ENCODE peak calls at places on chromosomes 1 and 21, in ten cellular contexts. N is endothelial cell of umbilical vein, O is transverse colon, U is spleen, X is sigmoid colon, P is K562, L is H1, I is stomach, R is GM23338, T is HCT116. K is an unnamed sample. For H3K4me1, the result is how much of the 10 kb centered on the place peaks cover.

GRCh38 chr1:49448200-49448599 is 575.6 kb downstream of the AGBL4 start:
- DNase-seq in O (no peak), T (no peak), U (no peak), R (no peak), L (no peak), I (no peak), N (no peak), P (no peak), X (no peak), K (no peak)

GRCh38 chr1:117173711-117174110 is 37.0 kb downstream of the VTCN1 start:
- DNase-seq in U (no peak), R (no peak), I (no peak), N (no peak), P (no peak), O (no peak), L (no peak), X (no peak), T (no peak), K (no peak)

GRCh38 chr1:113904292-113904673 is 316 bp downstream of the AP4B1 start:
- DNase-seq in O (no peak), P (no peak), U (no peak), I (no peak), L (no peak), R (peak), T (no peak), X (no peak), N (no peak), K (no peak)

GRCh38 chr1:47738560-47739182 is 258.5 kb downstream of the TRABD2B start:
- DNase-seq in L (peak), P (peak), I (peak), O (peak), T (no peak), R (peak), U (no peak), X (no peak), N (peak), K (peak)

GRCh38 chr1:92476071-92476607 is 10.6 kb downstream of the GFI1 start:
- DNase-seq in T (no peak), X (no peak), U (peak), N (no peak), R (peak), I (no peak), P (no peak), O (peak), L (peak), K (no peak)

GRCh38 chr1:202217516-202217915 is 23.9 kb downstream of the LGR6 start:
- DNase-seq in T (no peak), X (no peak), L (no peak), I (no peak), P (no peak), U (no peak), R (no peak), O (no peak), N (no peak), K (peak)

GRCh38 chr1:226728448-226728847 is 10.6 kb downstream of the ITPKB start:
- DNase-seq in O (no peak), X (no peak), T (no peak), L (no peak), P (no peak), U (no peak), N (no peak), I (no peak), R (no peak), K (no peak)

GRCh38 chr1:243559575-243560172 is 290.4 kb downstream of the AKT3 start:
- DNase-seq in P (no peak), U (no peak), I (no peak), L (no peak), O (no peak), X (no peak), N (no peak), T (no peak), R (no peak), K (no peak)

GRCh38 chr21:45081636-45082035 is 7.3 kb downstream of the ADARB1 start:
- DNase-seq in R (no peak), I (no peak), T (no peak), N (no peak), O (no peak), P (no peak), X (peak), U (no peak), L (no peak), K (no peak)

GRCh38 chr21:45080639-45081414 is 6.4 kb downstream of the ADARB1 start:
- DNase-seq in I (no peak), R (no peak), X (peak), U (no peak), T (no peak), N (no peak), P (no peak), O (no peak), L (no peak), K (no peak)

GRCh38 chr21:45084881-45085536 is 10.6 kb downstream of the ADARB1 start:
- DNase-seq in T (no peak), O (no peak), N (no peak), X (no peak), P (no peak), I (no peak), U (no peak), R (no peak), L (no peak), K (no peak)

GRCh38 chr21:45084121-45084520 is 9.7 kb downstream of the ADARB1 start:
- DNase-seq in T (no peak), N (no peak), I (no peak), X (no peak), L (no peak), R (no peak), U (no peak), P (no peak), O (no peak), K (no peak)

GRCh38 chr21:45082715-45083114 is 8.3 kb downstream of the ADARB1 start:
- DNase-seq in U (no peak), P (no peak), I (no peak), T (no peak), X (no peak), L (no peak), R (no peak), O (no peak), N (no peak), K (no peak)
- H3K4me1 ChIP-seq in U (half or more), P (under half), I (under half), T (under half), X (half or more), L (under half), R (under half), O (under half), N (under half), K (under half)

DNA sequence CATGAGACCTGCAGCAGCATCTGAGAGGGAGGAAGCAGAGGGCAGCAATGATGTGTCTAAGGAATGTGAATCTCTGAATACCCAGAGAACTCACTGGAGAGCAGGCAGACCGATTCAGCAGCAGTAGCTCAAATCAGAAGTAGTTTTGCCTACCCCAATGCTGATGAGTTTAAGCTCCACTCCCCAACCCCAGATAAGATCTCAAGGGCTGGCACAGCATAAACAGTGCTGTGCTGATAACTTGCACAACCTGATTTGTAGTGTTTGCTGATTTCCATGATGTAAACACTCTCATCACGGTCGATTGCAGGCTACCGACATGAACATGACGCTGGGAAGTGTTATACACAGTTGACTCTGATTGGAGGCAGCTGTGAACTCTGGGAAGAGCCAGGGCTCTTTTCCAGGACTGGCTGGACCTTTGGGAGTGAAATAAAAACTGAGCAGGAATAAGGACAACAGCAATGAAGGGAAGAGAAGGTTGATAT is 11.2 kb upstream of the HMGCS2 start:
- DNase-seq in L (no peak), I (peak), U (no peak), X (peak), O (peak), T (no peak), N (no peak), P (no peak), R (no peak), K (no peak)
- TF ChIP-seq POLR2AphosphoS5 in L (no peak), I (peak), U (no peak), X (peak), O (peak), T (no peak), N (no peak), P (no peak), R (no peak), K (no peak)

GRCh38 chr1:36287595-36287994 is 18.6 kb upstream of the SH3D21 start:
- DNase-seq in U (no peak), X (no peak), R (no peak), T (no peak), N (no peak), O (no peak), P (no peak), L (no peak), I (no peak), K (no peak)
- H3K4me1 ChIP-seq in U (half or more), X (under half), R (under half), T (under half), N (under half), O (under half), P (under half), L (under half), I (under half), K (under half)

DNA sequence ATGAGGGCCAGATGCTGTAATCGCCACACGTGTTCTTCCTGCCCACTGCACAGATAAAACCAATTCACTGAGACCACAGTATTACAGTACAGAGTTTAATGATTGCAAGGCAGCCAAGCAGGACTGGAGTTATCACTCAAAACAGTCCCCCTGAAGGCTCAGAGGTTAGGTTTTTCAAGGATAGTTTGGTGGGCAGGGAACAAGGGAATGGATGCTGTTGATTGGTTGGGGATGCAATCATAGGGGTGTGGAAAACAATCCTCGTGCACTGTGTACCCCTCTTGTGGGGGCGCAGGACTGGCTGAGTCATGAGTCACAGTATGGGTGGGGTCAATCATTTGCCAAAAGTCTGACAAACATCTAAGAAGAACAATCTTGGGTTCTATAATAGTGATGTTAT is 12.4 kb upstream of the USP1 start:
- DNase-seq in U (no peak), P (no peak), L (no peak), X (no peak), N (no peak), O (no peak), T (no peak), I (no peak), R (no peak), K (no peak)
- TF ChIP-seq POLR2AphosphoS5 in U (no peak), P (no peak), L (no peak), X (no peak), N (no peak), O (no peak), T (no peak), I (no peak), R (no peak), K (no peak)

GRCh38 chr1:3329640-3330281 is 124.7 kb upstream of the ARHGEF16 start:
- DNase-seq in X (no peak), N (no peak), T (no peak), U (no peak), P (no peak), O (no peak), I (no peak), L (no peak), R (no peak), K (no peak)

GRCh38 chr1:3326516-3327388 is 127.7 kb upstream of the ARHGEF16 start:
- DNase-seq in L (no peak), X (no peak), P (no peak), O (no peak), N (no peak), T (no peak), I (no peak), R (no peak), U (no peak), K (no peak)

GRCh38 chr1:3330771-3331245 is 123.7 kb upstream of the ARHGEF16 start:
- DNase-seq in O (no peak), X (no peak), I (peak), U (no peak), R (no peak), T (no peak), N (no peak), L (no peak), P (no peak), K (no peak)

GRCh38 chr1:3327389-3327702 is 127.1 kb upstream of the ARHGEF16 start:
- DNase-seq in O (no peak), I (no peak), U (no peak), R (no peak), X (no peak), T (no peak), P (no peak), N (no peak), L (no peak), K (no peak)

DNA sequence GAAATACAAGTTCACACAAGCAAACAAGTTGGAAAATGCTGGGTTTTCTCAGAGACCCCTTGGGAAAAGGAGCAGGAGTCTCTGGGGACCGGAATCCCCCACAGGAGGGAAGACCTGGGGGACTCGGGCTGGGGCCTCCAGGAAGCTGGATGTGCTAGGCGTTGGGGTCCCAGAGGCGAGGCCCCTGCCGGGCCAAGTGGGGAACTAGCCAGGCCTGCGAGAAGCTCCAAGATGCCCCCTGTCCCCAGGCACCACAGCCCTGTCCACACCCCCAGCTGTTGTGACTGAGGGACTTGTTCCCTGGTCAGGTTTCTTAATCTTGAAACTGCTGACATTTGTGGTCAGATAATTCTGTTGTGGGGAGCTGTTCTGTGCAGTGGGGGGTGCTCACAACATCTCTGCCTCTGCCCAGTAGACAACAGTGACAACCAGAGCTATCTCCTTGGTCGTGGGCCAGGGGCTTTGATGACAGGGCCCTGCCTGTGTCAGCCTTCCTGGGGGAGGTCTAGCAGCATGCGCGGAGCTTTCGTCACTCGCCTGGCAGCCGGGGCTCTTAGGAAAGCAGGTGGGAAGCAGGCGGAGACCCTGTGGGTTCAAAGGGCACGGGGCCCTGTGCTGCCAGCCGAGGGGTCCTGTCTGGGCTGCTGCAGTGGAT is 126.4 kb upstream of the ARHGEF16 start:
- DNase-seq in T (no peak), N (no peak), X (no peak), R (no peak), P (no peak), U (no peak), O (no peak), I (no peak), L (no peak), K (no peak)
- H3K4me1 ChIP-seq in T (under half), N (under half), X (under half), R (under half), P (under half), U (under half), O (under half), I (under half), L (under half), K (under half)

DNA sequence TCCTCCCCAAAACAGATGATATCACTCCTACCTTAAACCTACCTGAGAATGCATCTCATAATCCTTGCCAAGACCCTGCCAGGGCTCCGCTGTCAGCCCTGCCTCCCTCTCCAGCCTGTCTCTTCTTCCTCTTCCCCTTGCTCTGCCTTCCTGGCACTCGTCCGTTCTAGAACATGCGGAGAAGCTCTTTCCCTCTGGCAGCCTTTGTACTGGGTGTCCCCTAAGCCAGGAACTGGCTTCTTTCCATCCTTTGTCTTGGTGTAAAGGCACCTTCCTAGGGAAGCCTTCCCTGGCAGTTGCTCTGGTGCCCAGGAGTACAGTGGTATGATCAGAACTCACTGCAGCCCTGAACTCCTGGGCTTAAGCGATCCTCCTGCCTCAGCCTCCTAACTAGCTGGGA is 36.1 kb downstream of the CTNNBIP1 start:
- DNase-seq in L (no peak), I (no peak), R (no peak), T (no peak), O (no peak), P (no peak), U (no peak), X (no peak), N (no peak), K (no peak)
- TF ChIP-seq POLR2AphosphoS5 in L (no peak), I (no peak), R (no peak), T (no peak), O (no peak), P (no peak), U (no peak), X (no peak), N (no peak), K (no peak)